ENCODE peak calls at places on chromosomes 7 and 10, in eight cellular contexts. A is stomach, C is Panc1, H is endothelial cell of umbilical vein, W is HCT116, U is transverse colon, R is SK-N-SH, Q is prostate gland. J is an unnamed sample.
A peak's percentile ranks its signal among the peaks of the same experiment; 100 is the strongest.

GRCh38 chr10:119602241-119603095 is 5.7 kb upstream of the TIAL1 start:
- DNase-seq in A (no peak), C (no peak), H (peak; percentile 38), W (peak; percentile 51), U (peak; percentile 37), R (no peak), Q (no peak), J (no peak)

GRCh38 chr10:61733358-61733940 is 70.7 kb downstream of the CABCOCO1 start:
- DNase-seq in A (no peak), C (peak; percentile 46), H (peak; percentile 68), W (peak; percentile 47), U (no peak), R (peak; percentile 29), Q (peak; percentile 51), J (no peak)

GRCh38 chr7:19707240-19707639 is 1.6 kb downstream of the POLR1F start:
- DNase-seq in A (no peak), C (no peak), H (peak; percentile 61), W (no peak), U (no peak), R (no peak), Q (no peak), J (no peak)

GRCh38 chr7:23396222-23396621 is 74.1 kb downstream of the IGF2BP3 start:
- DNase-seq in A (no peak), C (no peak), H (no peak), W (no peak), U (no peak), R (no peak), Q (no peak), J (no peak)

GRCh38 chr10:14781763-14782162 is 7.1 kb upstream of the FAM107B start:
- DNase-seq in A (no peak), C (no peak), H (peak; percentile 77), W (no peak), U (no peak), R (no peak), Q (no peak), J (no peak)

GRCh38 chr7:130356121-130356759 is 11.6 kb downstream of the CPA5 start:
- DNase-seq in A (no peak), C (peak; percentile 84), H (no peak), W (peak; percentile 68), U (peak; percentile 50), R (peak; percentile 42), Q (peak; percentile 26), J (peak; percentile 81)

GRCh38 chr7:105779856-105780815 is 96.3 kb downstream of the ATXN7L1 start:
- DNase-seq in A (no peak), C (no peak), H (no peak), W (no peak), U (no peak), R (peak; percentile 54), Q (no peak), J (no peak)

GRCh38 chr7:105306160-105306784 is 82.4 kb downstream of the SRPK2 start:
- DNase-seq in A (no peak), C (no peak), H (peak; percentile 15), W (no peak), U (no peak), R (no peak), Q (peak; percentile 12), J (no peak)

GRCh38 chr7:150983893-150984368 is 5.8 kb upstream of the KCNH2 start:
- DNase-seq in A (no peak), C (no peak), H (peak; percentile 36), W (no peak), U (no peak), R (no peak), Q (no peak), J (no peak)

GRCh38 chr10:32159264-32159663 is 103.0 kb upstream of the KIF5B start:
- DNase-seq in A (no peak), C (no peak), H (no peak), W (no peak), U (no peak), R (no peak), Q (no peak), J (no peak)

GRCh38 chr7:12161146-12161545 is 49.9 kb upstream of the TMEM106B start:
- DNase-seq in A (no peak), C (no peak), H (no peak), W (no peak), U (no peak), R (no peak), Q (no peak), J (no peak)

GRCh38 chr10:29862926-29863614 is 196.3 kb downstream of the JCAD start:
- DNase-seq in A (no peak), C (peak; percentile 8), H (peak; percentile 78), W (peak; percentile 75), U (no peak), R (no peak), Q (no peak), J (no peak)

GRCh38 chr10:127198307-127198706 is 1.9 kb upstream of the INSYN2A start:
- DNase-seq in A (no peak), C (no peak), H (no peak), W (no peak), U (no peak), R (no peak), Q (no peak), J (no peak)

GRCh38 chr10:79983286-79983909 is 34.5 kb upstream of the SFTPD start:
- DNase-seq in A (no peak), C (no peak), H (no peak), W (no peak), U (no peak), R (no peak), Q (no peak), J (no peak)

GRCh38 chr10:74035324-74035723 is 37.4 kb downstream of the VCL start:
- DNase-seq in A (no peak), C (no peak), H (peak; percentile 51), W (no peak), U (no peak), R (no peak), Q (no peak), J (no peak)

GRCh38 chr10:99537381-99538286 is 4.9 kb downstream of the NKX2-3 start:
- DNase-seq in A (no peak), C (no peak), H (no peak), W (no peak), U (peak; percentile 26), R (peak; percentile 52), Q (no peak), J (no peak)

GRCh38 chr10:99538287-99538917 is 5.7 kb downstream of the NKX2-3 start:
- DNase-seq in A (no peak), C (no peak), H (no peak), W (no peak), U (no peak), R (peak; percentile 21), Q (no peak), J (no peak)

GRCh38 chr10:99535764-99536399 is 3.1 kb downstream of the NKX2-3 start:
- DNase-seq in A (no peak), C (no peak), H (no peak), W (no peak), U (no peak), R (peak; percentile 39), Q (no peak), J (no peak)

GRCh38 chr10:99534939-99535763 is 2.4 kb downstream of the NKX2-3 start:
- DNase-seq in A (no peak), C (no peak), H (no peak), W (no peak), U (peak; percentile 32), R (peak; percentile 66), Q (no peak), J (no peak)

GRCh38 chr10:99536400-99537254 is 3.9 kb downstream of the NKX2-3 start:
- DNase-seq in A (no peak), C (no peak), H (no peak), W (no peak), U (peak; percentile 28), R (peak; percentile 71), Q (no peak), J (no peak)
- TF ChIP-seq POLR2AphosphoS5 in A (no peak), C (no peak), H (no peak), W (no peak), U (no peak), R (no peak), Q (no peak), J (no peak)

GRCh38 chr7:155324918-155325235 is 27.2 kb downstream of the INSIG1 start:
- DNase-seq in A (no peak), C (no peak), H (no peak), W (no peak), U (no peak), R (no peak), Q (no peak), J (no peak)
- H3K9me3 ChIP-seq in A (no peaks in the 10 kb centered on the region), C (no peaks in the 10 kb centered on the region), H (no peaks in the 10 kb centered on the region), W (no peaks in the 10 kb centered on the region), U (no peaks in the 10 kb centered on the region), R (no peaks in the 10 kb centered on the region), Q (no peaks in the 10 kb centered on the region), J (no peaks in the 10 kb centered on the region)

GRCh38 chr10:98410135-98410743 is 4.7 kb downstream of the PYROXD2 start:
- DNase-seq in A (no peak), C (no peak), H (no peak), W (no peak), U (no peak), R (no peak), Q (no peak), J (no peak)

GRCh38 chr10:98411166-98411565 is 3.8 kb downstream of the PYROXD2 start:
- DNase-seq in A (no peak), C (no peak), H (no peak), W (no peak), U (no peak), R (no peak), Q (no peak), J (no peak)

GRCh38 chr10:98414578-98414931 is 427 bp downstream of the PYROXD2 start:
- DNase-seq in A (no peak), C (no peak), H (no peak), W (no peak), U (no peak), R (no peak), Q (no peak), J (no peak)

GRCh38 chr10:98410759-98411158 is 4.2 kb downstream of the PYROXD2 start:
- DNase-seq in A (no peak), C (no peak), H (no peak), W (no peak), U (no peak), R (no peak), Q (no peak), J (no peak)

GRCh38 chr10:98411768-98412167 is 3.2 kb downstream of the PYROXD2 start:
- DNase-seq in A (no peak), C (no peak), H (no peak), W (no peak), U (no peak), R (no peak), Q (no peak), J (no peak)
- TF ChIP-seq POLR2AphosphoS5 in A (no peak), C (no peak), H (no peak), W (no peak), U (no peak), R (no peak), Q (no peak), J (no peak)

GRCh38 chr7:158976849-158977593 is 120.7 kb downstream of the DYNC2I1 start:
- DNase-seq in A (peak; percentile 92), C (peak; percentile 54), H (peak; percentile 77), W (peak; percentile 73), U (peak; percentile 90), R (peak; percentile 93), Q (peak; percentile 75), J (peak; percentile 86)

GRCh38 chr7:158976468-158976848 is 120.1 kb downstream of the DYNC2I1 start:
- DNase-seq in A (no peak), C (no peak), H (no peak), W (no peak), U (no peak), R (no peak), Q (no peak), J (no peak)

GRCh38 chr7:158975526-158976467 is 119.4 kb downstream of the DYNC2I1 start:
- DNase-seq in A (no peak), C (no peak), H (no peak), W (no peak), U (peak; percentile 51), R (no peak), Q (no peak), J (no peak)

GRCh38 chr7:158979023-158979529 is 122.7 kb downstream of the DYNC2I1 start:
- DNase-seq in A (no peak), C (no peak), H (no peak), W (no peak), U (no peak), R (no peak), Q (no peak), J (no peak)

GRCh38 chr7:158979635-158980351 is 123.4 kb downstream of the DYNC2I1 start:
- DNase-seq in A (no peak), C (no peak), H (no peak), W (no peak), U (no peak), R (no peak), Q (no peak), J (no peak)
- H3K9me3 ChIP-seq in A (peaks cover 44% of the 10 kb centered on the region), C (peaks cover 26% of the 10 kb centered on the region), H (peaks cover 5% of the 10 kb centered on the region), W (peaks cover 27% of the 10 kb centered on the region), U (peaks cover 24% of the 10 kb centered on the region), R (peaks cover 5% of the 10 kb centered on the region), Q (no peaks in the 10 kb centered on the region), J (peaks cover 29% of the 10 kb centered on the region)

J was measured in breast epithelium.